ENCODE peak calls at places on chromosomes 12 and 14, in ten cellular contexts. X, W, L, T, F, Q, G, O, N and D are unnamed samples.
A peak's percentile ranks its signal among the peaks of the same experiment; 100 is the strongest.

GRCh38 chr12:46342562-46343033 is 30.0 kb downstream of the SLC38A2 start:
- DNase-seq in X (no peak), T (no peak), N (no peak), W (peak; percentile 68), Q (no peak), F (no peak), L (no peak), G (peak; percentile 58), O (no peak), D (no peak)

GRCh38 chr12:72297666-72298065 is 25.5 kb downstream of the TRHDE start:
- DNase-seq in G (no peak), L (no peak), Q (no peak), T (no peak), O (no peak), F (no peak), W (no peak), N (no peak), X (no peak), D (no peak)

GRCh38 chr12:94649349-94650142 is 811 bp downstream of the TMCC3 start:
- DNase-seq in Q (peak; percentile 57), G (peak; percentile 70), N (peak; percentile 50), L (peak; percentile 93), W (peak; percentile 51), X (peak; percentile 53), F (no peak), T (no peak), O (peak; percentile 15), D (peak; percentile 26)

GRCh38 chr14:105300542-105301102 is at the start of gene BRF1:
- DNase-seq in G (peak; percentile 98), L (peak; percentile 99), W (peak; percentile 92), T (peak; percentile 75), X (peak; percentile 99), O (peak; percentile 89), N (peak; percentile 96), F (peak; percentile 70), Q (peak; percentile 95), D (peak; percentile 93)

GRCh38 chr12:107236824-107237467 is 143.6 kb upstream of the CRY1 start:
- DNase-seq in T (peak; percentile 68), G (no peak), N (no peak), O (no peak), W (peak; percentile 71), L (no peak), X (no peak), Q (no peak), F (no peak), D (no peak)

GRCh38 chr12:1870086-1870485 is 48.4 kb downstream of the CACNA2D4 start:
- DNase-seq in T (no peak), F (no peak), L (no peak), Q (no peak), O (no peak), G (no peak), W (no peak), N (no peak), X (no peak), D (no peak)

GRCh38 chr12:7079826-7080125 is 12.5 kb downstream of the C1R start:
- DNase-seq in O (no peak), W (peak; percentile 64), L (no peak), X (no peak), Q (no peak), N (no peak), G (no peak), T (no peak), F (no peak), D (no peak)

GRCh38 chr14:73752297-73752992 is 38.3 kb upstream of the PNMA1 start:
- DNase-seq in Q (no peak), G (peak; percentile 78), F (no peak), X (no peak), T (peak; percentile 79), W (peak; percentile 58), N (peak; percentile 91), L (peak; percentile 76), O (no peak), D (peak; percentile 58)

GRCh38 chr14:102424520-102424919 is 61.8 kb downstream of the TECPR2 start:
- DNase-seq in L (no peak), O (no peak), Q (no peak), X (no peak), G (no peak), T (no peak), F (no peak), N (no peak), W (no peak), D (peak; percentile 1)

GRCh38 chr14:96095581-96096476 is 56.7 kb downstream of the C14orf132 start:
- DNase-seq in G (peak; percentile 59), O (no peak), L (no peak), Q (no peak), T (no peak), F (no peak), W (peak; percentile 99), N (no peak), X (no peak), D (no peak)

GRCh38 chr12:388012-388411 is 1.1 kb downstream of the KDM5A start:
- DNase-seq in X (no peak), T (no peak), N (no peak), O (no peak), G (no peak), W (no peak), F (no peak), L (no peak), Q (no peak), D (no peak)

GRCh38 chr14:84225243-84225642 is 1304.7 kb upstream of the FLRT2 start:
- DNase-seq in L (no peak), X (no peak), F (peak; percentile 24), Q (no peak), O (peak; percentile 2), T (no peak), N (peak; percentile 84), G (no peak), W (peak; percentile 18), D (peak; percentile 70)

GRCh38 chr12:115004469-115005146 is 320.6 kb upstream of the TBX3 start:
- DNase-seq in T (no peak), W (peak; percentile 41), O (peak; percentile 1), N (no peak), G (no peak), L (no peak), Q (no peak), X (no peak), F (no peak), D (no peak)

GRCh38 chr12:113818278-113818677 is 147.8 kb downstream of the RBM19 start:
- DNase-seq in F (no peak), W (no peak), X (no peak), L (no peak), Q (no peak), T (no peak), O (no peak), G (no peak), N (no peak), D (no peak)

GRCh38 chr12:110453569-110454296 is 3.6 kb upstream of the ARPC3 start:
- DNase-seq in F (no peak), X (no peak), N (no peak), G (no peak), Q (no peak), W (no peak), O (no peak), T (no peak), L (no peak), D (no peak)

GRCh38 chr14:52391866-52392600 is 77.9 kb downstream of the PTGER2 start:
- DNase-seq in Q (no peak), G (no peak), N (no peak), T (peak; percentile 75), L (no peak), O (no peak), X (no peak), F (no peak), W (no peak), D (no peak)

GRCh38 chr14:37051153-37051552 is 121.3 kb downstream of the SLC25A21 start:
- DNase-seq in L (no peak), F (no peak), T (no peak), Q (no peak), G (no peak), W (no peak), X (no peak), O (no peak), N (no peak), D (no peak)

GRCh38 chr14:55123101-55123500 is 6.0 kb upstream of the LGALS3 start:
- DNase-seq in N (no peak), X (no peak), O (no peak), T (peak; percentile 95), G (no peak), F (no peak), L (no peak), W (peak; percentile 74), Q (no peak), D (peak; percentile 28)

GRCh38 chr14:100906420-100906819 is 2.9 kb upstream of the RTL1 start:
- DNase-seq in X (no peak), Q (no peak), L (no peak), T (no peak), F (no peak), W (no peak), N (no peak), G (no peak), O (no peak), D (peak; percentile 13)

GRCh38 chr14:53596845-53597525 is 359.6 kb downstream of the BMP4 start:
- DNase-seq in W (peak; percentile 13), N (no peak), G (no peak), F (no peak), Q (no peak), L (no peak), X (no peak), T (no peak), O (no peak), D (no peak)